ENCODE peak calls at places on chromosomes 13 and 19, in four cellular contexts. V is cardiac muscle cell, C is fibroblast of lung, S is mucosa of descending colon. R is an unnamed sample.

GRCh38 chr13:44902793-44903192 is 86.5 kb downstream of the NUFIP1 start:
- DNase-seq in V (no peak), C (no peak), S (no peak), R (no peak)

GRCh38 chr19:41319500-41320184 is 9.7 kb downstream of the CCDC97 start:
- DNase-seq in V (no peak), C (no peak), S (no peak), R (no peak)

GRCh38 chr19:19061491-19061890 is 2.3 kb upstream of the SLC25A42 start:
- DNase-seq in V (no peak), C (no peak), S (peak; percentile 29), R (no peak)

GRCh38 chr13:99218545-99218944 is 17.9 kb downstream of the UBAC2 start:
- DNase-seq in V (no peak), C (peak; percentile 19), S (no peak), R (no peak)

GRCh38 chr13:64725492-64725891 is 2504.6 kb downstream of the PCDH9 start:
- DNase-seq in V (no peak), C (no peak), S (no peak), R (no peak)

GRCh38 chr19:35168261-35168660 is 13.7 kb downstream of the FXYD5 start:
- DNase-seq in V (no peak), C (peak; percentile 21), S (no peak), R (peak; percentile 39)

GRCh38 chr13:112793545-112794445 is 104.0 kb downstream of the ATP11A start:
- DNase-seq in V (no peak), C (no peak), S (no peak), R (no peak)

GRCh38 chr19:18879579-18880373 is 16.2 kb downstream of the CERS1 start:
- DNase-seq in V (no peak), C (no peak), S (peak; percentile 87), R (peak; percentile 52)

GRCh38 chr13:94209110-94209509 is 270.4 kb downstream of the DCT start:
- DNase-seq in V (no peak), C (no peak), S (no peak), R (no peak)

GRCh38 chr13:53854321-53854720 is 825.7 kb downstream of the OLFM4 start:
- DNase-seq in V (no peak), C (no peak), S (no peak), R (no peak)

GRCh38 chr13:27341616-27342015 is 71.0 kb downstream of the RASL11A start:
- DNase-seq in V (no peak), C (no peak), S (no peak), R (no peak)

GRCh38 chr19:38888876-38889275 is 10.5 kb downstream of the SIRT2 start:
- DNase-seq in V (no peak), C (no peak), S (no peak), R (no peak)

GRCh38 chr19:23776507-23777205 is 18.0 kb upstream of the ZNF681 start:
- DNase-seq in V (no peak), C (no peak), S (no peak), R (no peak)

GRCh38 chr19:3692141-3693029 is 7.9 kb downstream of the PIP5K1C start:
- DNase-seq in V (no peak), C (no peak), S (no peak), R (no peak)

GRCh38 chr13:67277581-67277980 is 47.4 kb upstream of the PCDH9 start:
- DNase-seq in V (no peak), C (peak; percentile 51), S (no peak), R (no peak)

GRCh38 chr13:79382545-79383275 is 23.3 kb downstream of the RBM26 start:
- DNase-seq in V (no peak), C (no peak), S (no peak), R (no peak)

GRCh38 chr19:15252398-15253018 is 20.3 kb upstream of the EPHX3 start:
- DNase-seq in V (no peak), C (peak; percentile 36), S (no peak), R (peak; percentile 55)

GRCh38 chr13:72109863-72110262 is 242.9 kb upstream of the DACH1 start:
- DNase-seq in V (no peak), C (peak; percentile 61), S (no peak), R (no peak)

GRCh38 chr19:33545209-33545981 is 23.8 kb upstream of the PEPD start:
- DNase-seq in V (no peak), C (no peak), S (no peak), R (no peak)

GRCh38 chr19:38971672-38972071 is 3.9 kb downstream of the FBXO17 start:
- DNase-seq in V (no peak), C (no peak), S (no peak), R (no peak)

GRCh38 chr19:50495020-50495531 is 15.9 kb downstream of the JOSD2 start:
- DNase-seq in V (peak; percentile 38), C (no peak), S (no peak), R (no peak)

GRCh38 chr19:50494186-50495019 is 16.6 kb downstream of the JOSD2 start:
- DNase-seq in V (peak; percentile 42), C (no peak), S (no peak), R (no peak)

GRCh38 chr19:50496189-50497029 is 14.6 kb downstream of the JOSD2 start:
- DNase-seq in V (peak; percentile 52), C (no peak), S (no peak), R (no peak)

GRCh38 chr19:50498219-50499056 is 12.6 kb downstream of the JOSD2 start:
- DNase-seq in V (no peak), C (no peak), S (no peak), R (no peak)

GRCh38 chr19:50497030-50497420 is 14.0 kb downstream of the JOSD2 start:
- DNase-seq in V (no peak), C (no peak), S (no peak), R (no peak)
- H3K4me3 ChIP-seq in V (peak overlapping the region; percentile 99), C (no peak overlapping the region), S (no peak overlapping the region), R (no peak overlapping the region)

GRCh38 chr19:17554968-17555479 is 425 bp upstream of the COLGALT1 start:
- DNase-seq in V (no peak), C (no peak), S (no peak), R (no peak)
- H3K4me3 ChIP-seq in V (peak overlapping the region; percentile 85), C (peak overlapping the region; percentile 34), S (peak overlapping the region; percentile 96), R (peak overlapping the region; percentile 91)

DNA sequence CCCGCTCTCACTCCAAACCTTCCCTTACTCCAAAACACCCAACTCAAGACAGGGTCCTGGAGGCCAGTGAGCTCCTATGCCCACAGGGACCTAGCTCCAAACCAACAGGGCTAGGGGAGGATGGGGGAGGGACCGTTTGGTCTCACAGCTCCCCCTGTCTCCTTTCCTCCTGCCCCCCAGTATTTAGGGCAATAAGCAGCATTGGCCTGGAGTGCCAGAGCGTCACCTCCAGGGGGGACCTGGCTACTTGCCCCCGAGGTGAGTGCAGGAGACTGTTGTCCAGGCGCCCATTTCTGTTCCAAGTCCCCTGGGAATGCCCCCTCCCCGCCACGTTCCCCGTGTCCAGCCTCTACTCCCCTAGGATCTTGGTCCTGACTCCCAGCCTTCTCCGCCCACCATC is 792 bp downstream of the RETN start:
- DNase-seq in V (no peak), C (no peak), S (no peak), R (no peak)
- H3K4me3 ChIP-seq in V (peak overlapping the region; percentile 29), C (no peak overlapping the region), S (no peak overlapping the region), R (no peak overlapping the region)

GRCh38 chr19:2425622-2426581 is 1.5 kb downstream of the TIMM13 start:
- DNase-seq in V (no peak), C (no peak), S (no peak), R (no peak)

GRCh38 chr19:2422951-2423880 is 4.2 kb downstream of the TIMM13 start:
- DNase-seq in V (no peak), C (no peak), S (no peak), R (no peak)

GRCh38 chr19:2423913-2424685 is 3.3 kb downstream of the TIMM13 start:
- DNase-seq in V (no peak), C (no peak), S (no peak), R (no peak)

GRCh38 chr19:2426661-2427322 is 594 bp downstream of the TIMM13 start:
- DNase-seq in V (peak; percentile 66), C (peak; percentile 20), S (peak; percentile 47), R (peak; percentile 34)

DNA sequence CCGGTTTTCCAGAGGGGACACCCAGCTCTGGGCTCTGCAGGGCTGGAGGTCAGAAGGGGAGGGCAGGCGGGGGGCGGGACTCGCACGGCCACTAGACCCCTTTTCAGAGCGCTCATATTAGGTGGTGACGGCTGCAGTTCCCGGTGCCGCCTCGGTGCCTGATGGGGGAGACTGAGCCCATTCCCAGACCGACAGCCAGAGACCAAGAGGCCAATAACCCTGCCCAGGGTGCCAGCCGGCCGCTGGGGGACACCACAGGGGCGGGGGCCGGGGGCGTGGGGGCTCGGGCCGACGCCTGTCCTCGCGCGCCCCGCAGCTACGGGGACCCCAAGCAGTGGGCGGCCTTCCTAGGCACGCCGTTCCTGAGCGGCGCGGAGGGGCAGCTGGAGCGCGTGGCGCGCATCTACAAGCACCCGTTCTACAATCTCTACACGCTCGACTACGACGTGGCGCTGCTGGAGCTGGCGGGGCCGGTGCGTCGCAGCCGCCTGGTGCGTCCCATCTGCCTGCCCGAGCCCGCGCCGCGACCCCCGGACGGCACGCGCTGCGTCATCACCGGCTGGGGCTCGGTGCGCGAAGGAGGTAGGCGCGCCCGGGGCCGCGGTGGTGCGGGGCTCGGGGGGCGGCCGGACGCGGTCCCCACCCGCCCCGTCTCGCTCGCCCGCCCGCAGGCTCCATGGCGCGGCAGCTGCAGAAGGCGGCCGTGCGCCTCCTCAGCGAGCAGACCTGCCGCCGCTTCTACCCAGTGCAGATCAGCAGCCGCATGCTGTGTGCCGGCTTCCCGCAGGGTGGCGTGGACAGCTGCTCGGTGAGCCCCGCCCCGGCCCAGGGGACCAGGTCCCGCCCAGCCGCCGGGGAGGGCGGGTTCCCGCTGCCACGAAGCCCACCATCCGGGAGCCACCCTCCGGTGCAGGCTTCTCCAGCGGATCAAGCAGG is 2.4 kb downstream of the TIMM13 start:
- DNase-seq in V (peak; percentile 65), C (peak; percentile 76), S (no peak), R (no peak)
- H3K4me3 ChIP-seq in V (no peak overlapping the region), C (peak overlapping the region; percentile 97), S (no peak overlapping the region), R (no peak overlapping the region)

GRCh38 chr13:52599853-52600603 is 42.2 kb upstream of the HNRNPA1L2 start:
- DNase-seq in V (peak; percentile 42), C (peak; percentile 35), S (no peak), R (no peak)

GRCh38 chr13:52597676-52598075 is 44.6 kb upstream of the HNRNPA1L2 start:
- DNase-seq in V (no peak), C (no peak), S (no peak), R (no peak)

GRCh38 chr13:52599037-52599852 is 43.0 kb upstream of the HNRNPA1L2 start:
- DNase-seq in V (no peak), C (peak; percentile 82), S (no peak), R (peak; percentile 67)

DNA sequence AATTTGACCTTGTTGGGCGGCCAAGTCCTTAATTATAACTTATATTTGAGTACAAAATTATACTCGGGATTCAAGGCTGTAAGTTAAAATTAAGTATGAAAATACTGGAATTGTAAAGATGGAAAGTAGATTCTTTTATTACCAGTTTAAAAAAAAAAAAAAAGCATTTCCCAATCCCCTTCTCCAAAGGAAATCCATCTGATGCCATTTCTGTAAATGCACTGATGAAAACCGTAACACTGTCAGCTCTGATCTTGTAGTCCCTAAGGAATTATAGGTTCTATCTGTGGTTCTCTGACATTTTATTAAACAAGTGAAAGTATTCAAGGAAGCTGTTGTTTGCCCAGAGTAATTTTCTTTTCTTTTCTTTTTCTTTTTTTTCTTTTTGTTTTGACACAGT is 41.6 kb upstream of the HNRNPA1L2 start:
- DNase-seq in V (no peak), C (no peak), S (no peak), R (no peak)
- H3K4me3 ChIP-seq in V (peak overlapping the region; percentile 18), C (no peak overlapping the region), S (no peak overlapping the region), R (no peak overlapping the region)

DNA sequence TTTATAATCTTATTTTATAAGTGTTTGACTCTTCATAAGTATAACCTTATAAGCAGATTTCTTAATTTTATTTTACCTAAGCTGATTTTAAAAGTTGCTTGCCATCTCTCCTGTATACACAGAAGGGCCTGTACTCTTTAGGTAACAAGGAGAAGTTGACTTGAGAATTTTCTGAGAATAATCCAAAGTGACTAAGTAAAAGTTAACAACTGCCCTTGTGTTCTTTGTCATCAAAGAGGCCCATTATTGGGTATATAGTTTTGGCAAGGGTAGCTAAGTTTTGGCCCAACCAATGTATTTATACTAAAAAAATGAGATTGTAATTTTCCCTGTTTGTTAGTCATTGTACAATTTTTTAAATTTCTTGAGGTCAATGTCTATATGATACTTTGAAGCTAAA is 3.2 kb downstream of the LCP1 start:
- DNase-seq in V (no peak), C (no peak), S (no peak), R (no peak)
- H3K4me3 ChIP-seq in V (no peak overlapping the region), C (no peak overlapping the region), S (no peak overlapping the region), R (no peak overlapping the region)

R was measured in MG63.